ENCODE peak calls at places on chromosomes 5 and 9, in eight cellular contexts. One of them, this sample, is unnamed.

GRCh38 chr5:17260549-17260948 is 43.1 kb downstream of the BASP1 start:
- DNase-seq in anterior cingulate cortex: no peak
- DNase-seq in cardiac septum: no peak
- DNase-seq in tibial artery: no peak
- DNase-seq in HT1080: no peak
- DNase-seq in neural crest cell: no peak
- DNase-seq in BE2C: no peak
- DNase-seq in sigmoid colon: no peak
- DNase-seq in this sample: no peak

GRCh38 chr5:54705994-54706616 is 188.5 kb downstream of the SNX18 start:
- DNase-seq in cardiac septum: no peak
- DNase-seq in neural crest cell: no peak
- DNase-seq in anterior cingulate cortex: no peak
- DNase-seq in sigmoid colon: no peak
- DNase-seq in HT1080: no peak
- DNase-seq in tibial artery: no peak
- DNase-seq in BE2C: no peak
- DNase-seq in this sample: no peak

GRCh38 chr5:56817306-56817986 is 2.1 kb downstream of the MAP3K1 start:
- DNase-seq in BE2C: no peak
- DNase-seq in cardiac septum: no peak
- DNase-seq in sigmoid colon: no peak
- DNase-seq in anterior cingulate cortex: no peak
- DNase-seq in tibial artery: no peak
- DNase-seq in HT1080: no peak
- DNase-seq in neural crest cell: no peak
- DNase-seq in this sample: no peak

GRCh38 chr9:23825700-23826099 is 340 bp downstream of the ELAVL2 start:
- DNase-seq in neural crest cell: no peak
- DNase-seq in BE2C: no peak
- DNase-seq in sigmoid colon: no peak
- DNase-seq in HT1080: no peak
- DNase-seq in cardiac septum: no peak
- DNase-seq in anterior cingulate cortex: no peak
- DNase-seq in tibial artery: no peak
- DNase-seq in this sample: no peak

GRCh38 chr9:137262909-137263285 is 7.8 kb downstream of the NELFB start:
- DNase-seq in neural crest cell: no peak
- DNase-seq in anterior cingulate cortex: no peak
- DNase-seq in tibial artery: no peak
- DNase-seq in sigmoid colon: no peak
- DNase-seq in BE2C: no peak
- DNase-seq in cardiac septum: no peak
- DNase-seq in HT1080: no peak
- DNase-seq in this sample: no peak

GRCh38 chr5:73693573-73694061 is 67.6 kb downstream of the ARHGEF28 start:
- DNase-seq in cardiac septum: no peak
- DNase-seq in HT1080: peak; percentile 25
- DNase-seq in anterior cingulate cortex: no peak
- DNase-seq in sigmoid colon: no peak
- DNase-seq in tibial artery: no peak
- DNase-seq in neural crest cell: no peak
- DNase-seq in BE2C: peak; percentile 17
- DNase-seq in this sample: peak; percentile 24

GRCh38 chr5:893711-894110 is 1.0 kb downstream of the TRIP13 start:
- DNase-seq in tibial artery: no peak
- DNase-seq in neural crest cell: no peak
- DNase-seq in BE2C: no peak
- DNase-seq in anterior cingulate cortex: no peak
- DNase-seq in sigmoid colon: peak; percentile 48
- DNase-seq in cardiac septum: no peak
- DNase-seq in HT1080: no peak
- DNase-seq in this sample: no peak

GRCh38 chr9:112380771-112381181 is 868 bp downstream of the HSDL2 start:
- DNase-seq in BE2C: no peak
- DNase-seq in tibial artery: no peak
- DNase-seq in HT1080: no peak
- DNase-seq in neural crest cell: no peak
- DNase-seq in sigmoid colon: no peak
- DNase-seq in anterior cingulate cortex: no peak
- DNase-seq in cardiac septum: no peak
- DNase-seq in this sample: no peak

GRCh38 chr9:35110327-35110758 is 5.3 kb downstream of the ATOSB start:
- DNase-seq in neural crest cell: no peak
- DNase-seq in cardiac septum: no peak
- DNase-seq in BE2C: no peak
- DNase-seq in anterior cingulate cortex: peak; percentile 51
- DNase-seq in tibial artery: peak; percentile 92
- DNase-seq in sigmoid colon: no peak
- DNase-seq in HT1080: peak; percentile 75
- DNase-seq in this sample: peak; percentile 53

GRCh38 chr9:6444108-6444507 is 31.1 kb downstream of the UHRF2 start:
- DNase-seq in BE2C: no peak
- DNase-seq in tibial artery: no peak
- DNase-seq in cardiac septum: no peak
- DNase-seq in sigmoid colon: no peak
- DNase-seq in HT1080: no peak
- DNase-seq in neural crest cell: no peak
- DNase-seq in anterior cingulate cortex: no peak
- DNase-seq in this sample: no peak

GRCh38 chr9:133375116-133375723 is 640 bp downstream of the SURF4 start:
- DNase-seq in sigmoid colon: no peak
- DNase-seq in BE2C: no peak
- DNase-seq in tibial artery: no peak
- DNase-seq in HT1080: peak; percentile 36
- DNase-seq in neural crest cell: no peak
- DNase-seq in cardiac septum: no peak
- DNase-seq in anterior cingulate cortex: no peak
- DNase-seq in this sample: no peak

This sample was measured in NCI-H226.